ENCODE peak calls at places on chromosomes 5 and 9, in eight cellular contexts. One of them, this sample, is unnamed.

GRCh38 chr5:102955463-102955862 is 164.5 kb downstream of the GIN1 start:
- DNase-seq in heart right ventricle: no peak
- DNase-seq in AG09309: no peak
- DNase-seq in sciatic nerve: no peak
- DNase-seq in activated CD8-positive, alpha-beta T cell treated with anti-CD3 and anti-CD28 coated beads, Interleukin-2, amount 10 ng/mL, durations not matched to agents 7 days and 5 days: no peak
- DNase-seq in activated T-cell treated with anti-CD3 and anti-CD28 coated beads for 48 hours: no peak
- DNase-seq in endothelial cell: no peak
- DNase-seq in NCI-H226: no peak
- DNase-seq in this sample: no peak

GRCh38 chr5:20113031-20113685 is 125.2 kb upstream of the CDH18 start:
- DNase-seq in heart right ventricle: no peak
- DNase-seq in NCI-H226: peak; percentile 72
- DNase-seq in AG09309: no peak
- DNase-seq in activated T-cell treated with anti-CD3 and anti-CD28 coated beads for 48 hours: no peak
- DNase-seq in endothelial cell: no peak
- DNase-seq in activated CD8-positive, alpha-beta T cell treated with anti-CD3 and anti-CD28 coated beads, Interleukin-2, amount 10 ng/mL, durations not matched to agents 7 days and 5 days: no peak
- DNase-seq in sciatic nerve: no peak
- DNase-seq in this sample: no peak

GRCh38 chr5:170107674-170108073 is 2.0 kb downstream of the FOXI1 start:
- DNase-seq in activated CD8-positive, alpha-beta T cell treated with anti-CD3 and anti-CD28 coated beads, Interleukin-2, amount 10 ng/mL, durations not matched to agents 7 days and 5 days: no peak
- DNase-seq in NCI-H226: no peak
- DNase-seq in AG09309: no peak
- DNase-seq in heart right ventricle: no peak
- DNase-seq in sciatic nerve: no peak
- DNase-seq in activated T-cell treated with anti-CD3 and anti-CD28 coated beads for 48 hours: no peak
- DNase-seq in endothelial cell: no peak
- DNase-seq in this sample: peak; percentile 27

GRCh38 chr9:16001856-16002255 is 449.0 kb downstream of the CCDC171 start:
- DNase-seq in heart right ventricle: no peak
- DNase-seq in activated T-cell treated with anti-CD3 and anti-CD28 coated beads for 48 hours: no peak
- DNase-seq in activated CD8-positive, alpha-beta T cell treated with anti-CD3 and anti-CD28 coated beads, Interleukin-2, amount 10 ng/mL, durations not matched to agents 7 days and 5 days: no peak
- DNase-seq in endothelial cell: no peak
- DNase-seq in sciatic nerve: no peak
- DNase-seq in AG09309: no peak
- DNase-seq in NCI-H226: peak; percentile 23
- DNase-seq in this sample: no peak

GRCh38 chr5:138188632-138189031 is 9.7 kb downstream of the KIF20A start:
- DNase-seq in activated CD8-positive, alpha-beta T cell treated with anti-CD3 and anti-CD28 coated beads, Interleukin-2, amount 10 ng/mL, durations not matched to agents 7 days and 5 days: no peak
- DNase-seq in NCI-H226: no peak
- DNase-seq in AG09309: no peak
- DNase-seq in activated T-cell treated with anti-CD3 and anti-CD28 coated beads for 48 hours: no peak
- DNase-seq in heart right ventricle: no peak
- DNase-seq in endothelial cell: no peak
- DNase-seq in sciatic nerve: no peak
- DNase-seq in this sample: no peak

GRCh38 chr9:35564658-35565061 is 40.4 kb upstream of the TESK1 start:
- DNase-seq in AG09309: no peak
- DNase-seq in activated CD8-positive, alpha-beta T cell treated with anti-CD3 and anti-CD28 coated beads, Interleukin-2, amount 10 ng/mL, durations not matched to agents 7 days and 5 days: no peak
- DNase-seq in activated T-cell treated with anti-CD3 and anti-CD28 coated beads for 48 hours: no peak
- DNase-seq in endothelial cell: no peak
- DNase-seq in heart right ventricle: no peak
- DNase-seq in NCI-H226: no peak
- DNase-seq in sciatic nerve: no peak
- DNase-seq in this sample: no peak

GRCh38 chr5:80961376-80962281 is 1.5 kb downstream of the RASGRF2 start:
- DNase-seq in NCI-H226: no peak
- DNase-seq in heart right ventricle: no peak
- DNase-seq in endothelial cell: peak; percentile 18
- DNase-seq in sciatic nerve: no peak
- DNase-seq in activated T-cell treated with anti-CD3 and anti-CD28 coated beads for 48 hours: peak; percentile 46
- DNase-seq in AG09309: no peak
- DNase-seq in activated CD8-positive, alpha-beta T cell treated with anti-CD3 and anti-CD28 coated beads, Interleukin-2, amount 10 ng/mL, durations not matched to agents 7 days and 5 days: peak; percentile 64
- DNase-seq in this sample: peak; percentile 71

GRCh38 chr9:121262450-121262849 is 5.5 kb upstream of the GSN start:
- DNase-seq in heart right ventricle: no peak
- DNase-seq in AG09309: no peak
- DNase-seq in activated T-cell treated with anti-CD3 and anti-CD28 coated beads for 48 hours: no peak
- DNase-seq in NCI-H226: no peak
- DNase-seq in activated CD8-positive, alpha-beta T cell treated with anti-CD3 and anti-CD28 coated beads, Interleukin-2, amount 10 ng/mL, durations not matched to agents 7 days and 5 days: no peak
- DNase-seq in sciatic nerve: no peak
- DNase-seq in endothelial cell: no peak
- DNase-seq in this sample: no peak

GRCh38 chr5:125685771-125686170 is 737.4 kb upstream of the GRAMD2B start:
- DNase-seq in activated CD8-positive, alpha-beta T cell treated with anti-CD3 and anti-CD28 coated beads, Interleukin-2, amount 10 ng/mL, durations not matched to agents 7 days and 5 days: no peak
- DNase-seq in NCI-H226: no peak
- DNase-seq in heart right ventricle: no peak
- DNase-seq in endothelial cell: no peak
- DNase-seq in activated T-cell treated with anti-CD3 and anti-CD28 coated beads for 48 hours: no peak
- DNase-seq in AG09309: no peak
- DNase-seq in sciatic nerve: no peak
- DNase-seq in this sample: no peak

GRCh38 chr9:103545260-103545659 is 548.8 kb upstream of the SMC2 start:
- DNase-seq in NCI-H226: no peak
- DNase-seq in endothelial cell: no peak
- DNase-seq in sciatic nerve: no peak
- DNase-seq in activated CD8-positive, alpha-beta T cell treated with anti-CD3 and anti-CD28 coated beads, Interleukin-2, amount 10 ng/mL, durations not matched to agents 7 days and 5 days: no peak
- DNase-seq in AG09309: no peak
- DNase-seq in activated T-cell treated with anti-CD3 and anti-CD28 coated beads for 48 hours: no peak
- DNase-seq in heart right ventricle: no peak
- DNase-seq in this sample: no peak

GRCh38 chr5:1431021-1431811 is 14.0 kb downstream of the SLC6A3 start:
- DNase-seq in activated CD8-positive, alpha-beta T cell treated with anti-CD3 and anti-CD28 coated beads, Interleukin-2, amount 10 ng/mL, durations not matched to agents 7 days and 5 days: no peak
- DNase-seq in AG09309: no peak
- DNase-seq in endothelial cell: no peak
- DNase-seq in NCI-H226: no peak
- DNase-seq in heart right ventricle: no peak
- DNase-seq in activated T-cell treated with anti-CD3 and anti-CD28 coated beads for 48 hours: no peak
- DNase-seq in sciatic nerve: peak; percentile 57
- DNase-seq in this sample: no peak

GRCh38 chr5:107477492-107477891 is 193.2 kb downstream of the EFNA5 start:
- DNase-seq in activated T-cell treated with anti-CD3 and anti-CD28 coated beads for 48 hours: no peak
- DNase-seq in heart right ventricle: no peak
- DNase-seq in activated CD8-positive, alpha-beta T cell treated with anti-CD3 and anti-CD28 coated beads, Interleukin-2, amount 10 ng/mL, durations not matched to agents 7 days and 5 days: no peak
- DNase-seq in NCI-H226: no peak
- DNase-seq in AG09309: no peak
- DNase-seq in sciatic nerve: no peak
- DNase-seq in endothelial cell: no peak
- DNase-seq in this sample: no peak

GRCh38 chr9:86843182-86843581 is 104.1 kb downstream of the GAS1 start:
- DNase-seq in NCI-H226: no peak
- DNase-seq in activated CD8-positive, alpha-beta T cell treated with anti-CD3 and anti-CD28 coated beads, Interleukin-2, amount 10 ng/mL, durations not matched to agents 7 days and 5 days: no peak
- DNase-seq in activated T-cell treated with anti-CD3 and anti-CD28 coated beads for 48 hours: no peak
- DNase-seq in AG09309: no peak
- DNase-seq in endothelial cell: no peak
- DNase-seq in sciatic nerve: no peak
- DNase-seq in heart right ventricle: peak; percentile 11
- DNase-seq in this sample: no peak

GRCh38 chr5:10352404-10353240 is 873 bp upstream of the MARCHF6 start:
- DNase-seq in NCI-H226: no peak
- DNase-seq in heart right ventricle: no peak
- DNase-seq in sciatic nerve: no peak
- DNase-seq in endothelial cell: peak; percentile 21
- DNase-seq in activated CD8-positive, alpha-beta T cell treated with anti-CD3 and anti-CD28 coated beads, Interleukin-2, amount 10 ng/mL, durations not matched to agents 7 days and 5 days: no peak
- DNase-seq in activated T-cell treated with anti-CD3 and anti-CD28 coated beads for 48 hours: peak; percentile 18
- DNase-seq in AG09309: no peak
- DNase-seq in this sample: peak; percentile 44

GRCh38 chr5:134511796-134512660 is 13.4 kb upstream of the JADE2 start:
- DNase-seq in NCI-H226: peak; percentile 74
- DNase-seq in heart right ventricle: peak; percentile 71
- DNase-seq in activated CD8-positive, alpha-beta T cell treated with anti-CD3 and anti-CD28 coated beads, Interleukin-2, amount 10 ng/mL, durations not matched to agents 7 days and 5 days: no peak
- DNase-seq in endothelial cell: no peak
- DNase-seq in AG09309: no peak
- DNase-seq in activated T-cell treated with anti-CD3 and anti-CD28 coated beads for 48 hours: no peak
- DNase-seq in sciatic nerve: peak; percentile 81
- DNase-seq in this sample: no peak

GRCh38 chr9:14052346-14052745 is 261.6 kb downstream of the NFIB start:
- DNase-seq in activated T-cell treated with anti-CD3 and anti-CD28 coated beads for 48 hours: no peak
- DNase-seq in endothelial cell: no peak
- DNase-seq in AG09309: no peak
- DNase-seq in activated CD8-positive, alpha-beta T cell treated with anti-CD3 and anti-CD28 coated beads, Interleukin-2, amount 10 ng/mL, durations not matched to agents 7 days and 5 days: no peak
- DNase-seq in sciatic nerve: no peak
- DNase-seq in heart right ventricle: no peak
- DNase-seq in NCI-H226: no peak
- DNase-seq in this sample: no peak

GRCh38 chr5:149757186-149757950 is 27.3 kb downstream of the PPARGC1B start:
- DNase-seq in activated CD8-positive, alpha-beta T cell treated with anti-CD3 and anti-CD28 coated beads, Interleukin-2, amount 10 ng/mL, durations not matched to agents 7 days and 5 days: no peak
- DNase-seq in activated T-cell treated with anti-CD3 and anti-CD28 coated beads for 48 hours: no peak
- DNase-seq in AG09309: no peak
- DNase-seq in endothelial cell: no peak
- DNase-seq in sciatic nerve: no peak
- DNase-seq in heart right ventricle: no peak
- DNase-seq in NCI-H226: no peak
- DNase-seq in this sample: no peak

GRCh38 chr9:112020680-112021596 is 124.3 kb downstream of the UGCG start:
- DNase-seq in sciatic nerve: no peak
- DNase-seq in heart right ventricle: no peak
- DNase-seq in activated T-cell treated with anti-CD3 and anti-CD28 coated beads for 48 hours: no peak
- DNase-seq in NCI-H226: peak; percentile 63
- DNase-seq in AG09309: no peak
- DNase-seq in activated CD8-positive, alpha-beta T cell treated with anti-CD3 and anti-CD28 coated beads, Interleukin-2, amount 10 ng/mL, durations not matched to agents 7 days and 5 days: no peak
- DNase-seq in endothelial cell: no peak
- DNase-seq in this sample: no peak

GRCh38 chr5:102796481-102796880 is 41.4 kb downstream of the PAM start:
- DNase-seq in activated CD8-positive, alpha-beta T cell treated with anti-CD3 and anti-CD28 coated beads, Interleukin-2, amount 10 ng/mL, durations not matched to agents 7 days and 5 days: no peak
- DNase-seq in NCI-H226: no peak
- DNase-seq in activated T-cell treated with anti-CD3 and anti-CD28 coated beads for 48 hours: no peak
- DNase-seq in sciatic nerve: no peak
- DNase-seq in heart right ventricle: no peak
- DNase-seq in AG09309: no peak
- DNase-seq in endothelial cell: no peak
- DNase-seq in this sample: no peak

GRCh38 chr9:114777841-114778240 is 28.0 kb downstream of the TNFSF15 start:
- DNase-seq in sciatic nerve: no peak
- DNase-seq in activated CD8-positive, alpha-beta T cell treated with anti-CD3 and anti-CD28 coated beads, Interleukin-2, amount 10 ng/mL, durations not matched to agents 7 days and 5 days: peak; percentile 55
- DNase-seq in NCI-H226: no peak
- DNase-seq in activated T-cell treated with anti-CD3 and anti-CD28 coated beads for 48 hours: peak; percentile 10
- DNase-seq in AG09309: no peak
- DNase-seq in endothelial cell: no peak
- DNase-seq in heart right ventricle: no peak
- DNase-seq in this sample: no peak

This sample was measured in activated CD8-positive, alpha-beta memory T cell treated with anti-CD3 and anti-CD28 coated beads, Interleukin-2, amount 10 ng/mL, durations not matched to agents 7 days and 5 days.